ENCODE peak calls at places on chromosomes 3 and 15, in six cellular contexts. F, E, H, S, O and K are unnamed samples.

GRCh38 chr3:160564205-160564922 is 1.0 kb downstream of the KPNA4 start:
- DNase-seq in S (peak), E (no peak), O (peak), F (peak), H (no peak), K (peak)

GRCh38 chr3:65953301-65953812 is 85.4 kb downstream of the MAGI1 start:
- DNase-seq in F (no peak), E (no peak), H (peak), O (peak), S (peak), K (peak)

GRCh38 chr3:45806072-45806471 is 9.7 kb upstream of the SLC6A20 start:
- DNase-seq in O (no peak), S (no peak), F (no peak), H (no peak), E (no peak), K (no peak)

GRCh38 chr3:12798559-12799179 is 2.2 kb downstream of the CAND2 start:
- DNase-seq in E (no peak), F (no peak), O (peak), H (no peak), S (no peak), K (no peak)

GRCh38 chr3:8903191-8903590 is 60.1 kb downstream of the RAD18 start:
- DNase-seq in H (no peak), F (no peak), S (no peak), O (no peak), E (no peak), K (no peak)

GRCh38 chr3:129727707-129728106 is 121.2 kb upstream of the PLXND1 start:
- DNase-seq in F (no peak), E (no peak), H (no peak), O (no peak), S (peak), K (no peak)

GRCh38 chr15:40964634-40965033 is 11.4 kb downstream of the CHAC1 start:
- DNase-seq in E (no peak), F (no peak), H (no peak), S (no peak), O (no peak), K (no peak)

GRCh38 chr3:62153231-62153630 is 220.1 kb downstream of the FEZF2 start:
- DNase-seq in H (no peak), O (no peak), E (no peak), F (no peak), S (no peak), K (no peak)

GRCh38 chr15:70054366-70054765 is 43.4 kb downstream of the TLE3 start:
- DNase-seq in O (no peak), E (no peak), F (no peak), H (no peak), S (no peak), K (no peak)

GRCh38 chr15:59237119-59237853 is 30.6 kb downstream of the LDHAL6B start:
- DNase-seq in H (no peak), F (no peak), S (no peak), O (no peak), E (no peak), K (no peak)

GRCh38 chr15:92035961-92036360 is 182.5 kb downstream of the SLCO3A1 start:
- DNase-seq in H (no peak), O (no peak), S (no peak), E (no peak), F (no peak), K (no peak)

GRCh38 chr15:88073386-88073681 is 183.2 kb downstream of the NTRK3 start:
- DNase-seq in O (no peak), E (no peak), F (no peak), H (no peak), S (peak), K (no peak)
- H3K4me3 ChIP-seq in O (no peak), E (no peak), F (no peak), H (no peak), S (no peak), K (no peak)

DNA sequence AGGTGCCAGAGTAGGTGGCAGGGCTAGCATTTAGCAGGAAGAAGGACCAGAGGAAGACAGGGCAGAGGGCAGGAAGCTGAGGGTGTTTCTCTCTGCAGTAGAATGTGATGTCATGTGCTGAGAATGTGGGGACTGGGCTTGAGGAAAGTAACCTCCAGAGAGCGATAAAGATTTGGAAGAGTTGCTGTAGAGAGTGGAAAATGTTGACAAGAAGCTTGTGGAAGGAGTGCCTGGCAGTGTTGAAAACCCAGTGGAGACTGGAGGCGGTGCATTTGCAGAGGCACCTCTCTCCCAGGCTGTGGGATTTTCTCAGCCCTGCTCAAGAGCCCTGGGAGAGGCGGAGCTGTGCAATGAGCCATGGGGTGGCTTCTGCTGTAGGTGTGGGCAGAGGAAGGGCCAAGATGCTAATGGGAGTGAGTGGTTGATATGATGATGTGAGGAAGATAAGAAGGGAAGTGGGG is 54.8 kb downstream of the MESD start:
- DNase-seq in F (no peak), H (no peak), E (no peak), S (peak), O (no peak), K (no peak)
- H3K27ac ChIP-seq in F (no peak), H (no peak), E (no peak), S (no peak), O (no peak), K (no peak)

GRCh38 chr3:126850370-126851085 is 132.4 kb upstream of the PLXNA1 start:
- DNase-seq in O (peak), F (no peak), H (no peak), E (no peak), S (peak), K (peak)
- H3K4me3 ChIP-seq in O (no peak), F (no peak), H (no peak), E (no peak), S (no peak), K (no peak)

GRCh38 chr3:190265126-190265525 is 57.1 kb downstream of the CLDN1 start:
- DNase-seq in S (no peak), H (no peak), O (no peak), F (no peak), E (no peak), K (no peak)
- H3K27ac ChIP-seq in S (no peak), H (no peak), O (no peak), F (no peak), E (no peak), K (no peak)

DNA sequence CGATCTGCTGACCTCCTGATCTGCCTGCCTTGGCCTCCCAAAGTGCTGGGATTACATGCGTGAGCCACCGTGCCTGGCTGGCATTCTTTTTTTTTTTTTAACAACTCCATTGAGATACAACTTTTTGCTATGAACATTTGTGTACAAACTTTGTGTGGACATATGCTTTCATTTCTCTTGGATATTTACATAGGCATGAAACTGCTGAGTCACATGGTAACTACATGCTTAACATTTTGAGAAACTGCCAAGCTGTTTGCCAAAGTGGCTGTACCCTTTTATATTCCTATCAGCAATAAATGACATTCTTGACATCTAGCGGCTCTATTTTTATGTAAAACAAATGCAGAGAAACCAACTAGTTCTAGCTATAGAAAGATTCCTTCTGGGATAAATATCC is 8.7 kb upstream of the YEATS2 start:
- DNase-seq in F (no peak), E (no peak), S (no peak), O (no peak), H (no peak), K (peak)
- H3K4me3 ChIP-seq in F (no peak), E (no peak), S (no peak), O (no peak), H (no peak), K (no peak)

GRCh38 chr3:113240841-113241240 is 29.5 kb downstream of the BOC start:
- DNase-seq in S (peak), E (no peak), H (no peak), F (no peak), O (no peak), K (no peak)

GRCh38 chr3:113241292-113242033 is 30.1 kb downstream of the BOC start:
- DNase-seq in E (peak), O (no peak), S (peak), H (no peak), F (no peak), K (no peak)

GRCh38 chr3:113243846-113244245 is 32.5 kb downstream of the BOC start:
- DNase-seq in S (peak), F (no peak), H (no peak), E (no peak), O (no peak), K (no peak)

GRCh38 chr3:113243071-113243470 is 31.7 kb downstream of the BOC start:
- DNase-seq in F (no peak), E (no peak), H (no peak), S (peak), O (no peak), K (no peak)

GRCh38 chr3:113242091-113242581 is 30.8 kb downstream of the BOC start:
- DNase-seq in O (no peak), S (peak), H (no peak), F (no peak), E (peak), K (no peak)
- H3K27ac ChIP-seq in O (no peak), S (no peak), H (no peak), F (no peak), E (peak), K (no peak)

DNA sequence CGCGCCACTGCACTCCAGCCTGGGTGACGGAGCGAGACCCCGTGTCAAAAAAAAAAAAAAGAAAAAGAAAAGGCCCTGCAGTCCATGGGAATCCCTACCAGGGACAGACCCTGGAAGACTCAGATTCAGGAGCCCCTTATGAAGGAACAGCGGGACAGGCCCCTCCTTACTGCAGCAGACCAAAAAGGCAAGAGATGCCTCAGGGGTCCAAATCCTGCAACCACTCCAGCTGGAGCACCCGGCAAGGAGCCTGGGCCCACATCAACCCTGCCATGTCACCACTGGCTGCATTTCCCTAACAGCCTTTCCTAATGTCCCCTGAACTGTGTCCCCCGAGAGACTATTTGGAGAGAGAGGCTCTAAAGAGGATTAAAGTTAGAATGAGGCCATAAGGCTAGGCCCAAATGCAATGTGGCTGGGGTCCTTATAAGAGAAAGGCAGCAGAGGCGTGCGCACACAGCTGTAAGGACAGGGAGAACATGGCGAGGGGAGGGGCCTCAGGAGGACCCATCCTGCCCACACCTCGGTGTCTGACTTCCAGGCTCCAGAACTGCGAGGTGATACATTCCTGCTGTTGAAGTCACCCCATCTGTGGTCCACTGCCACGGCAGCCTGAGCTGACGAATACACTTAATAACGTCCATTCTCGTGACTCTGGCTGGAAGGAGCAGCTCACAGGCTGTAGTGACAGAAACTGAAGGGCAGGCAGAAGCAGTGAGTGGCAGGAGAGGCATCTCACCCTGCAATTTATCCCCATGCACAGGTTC is 78.1 kb downstream of the ATP10A start:
- DNase-seq in F (no peak), H (no peak), O (no peak), S (peak), E (no peak), K (no peak)
- H3K4me3 ChIP-seq in F (no peak), H (no peak), O (no peak), S (no peak), E (no peak), K (no peak)

DNA sequence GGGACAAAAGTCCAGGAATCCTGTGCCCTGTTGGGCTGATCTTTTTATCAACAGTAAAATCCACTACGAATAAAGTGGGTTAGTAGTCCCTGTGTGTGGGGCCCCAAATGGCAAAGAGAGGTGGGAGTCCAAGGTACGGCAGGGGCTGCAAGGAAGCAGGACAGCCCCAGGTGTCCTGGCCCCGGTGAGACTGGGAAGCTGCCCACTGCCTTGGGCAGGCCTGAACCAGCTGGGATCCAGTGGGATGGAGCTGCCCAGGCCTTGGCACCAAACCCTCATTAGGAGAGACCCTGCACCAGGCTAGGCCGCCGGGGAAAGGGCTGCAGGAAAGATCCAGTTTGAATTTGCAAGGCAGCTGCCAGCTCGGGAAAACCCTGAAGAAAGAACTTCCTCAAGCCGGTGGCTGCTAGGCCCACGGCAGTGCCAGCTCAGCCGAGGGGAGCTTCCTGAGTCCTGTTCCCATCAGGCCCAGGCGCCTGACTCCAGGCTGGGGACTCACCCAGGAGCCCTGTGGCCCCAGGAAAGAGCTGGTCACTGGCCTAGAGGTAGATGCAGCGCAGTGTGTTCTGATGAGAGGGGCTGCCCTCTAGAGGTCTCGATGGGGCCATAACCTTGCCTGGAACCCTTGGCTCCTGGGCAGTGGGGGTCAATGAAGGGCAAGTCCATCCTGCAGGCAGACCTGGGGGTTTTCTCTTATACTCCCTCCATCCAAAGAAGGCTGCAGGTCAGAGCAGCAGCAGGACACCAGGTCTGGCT is 14.4 kb upstream of the GNAI2 start:
- DNase-seq in O (no peak), E (no peak), F (no peak), H (no peak), S (peak), K (peak)
- H3K27ac ChIP-seq in O (no peak), E (no peak), F (no peak), H (no peak), S (no peak), K (no peak)

DNA sequence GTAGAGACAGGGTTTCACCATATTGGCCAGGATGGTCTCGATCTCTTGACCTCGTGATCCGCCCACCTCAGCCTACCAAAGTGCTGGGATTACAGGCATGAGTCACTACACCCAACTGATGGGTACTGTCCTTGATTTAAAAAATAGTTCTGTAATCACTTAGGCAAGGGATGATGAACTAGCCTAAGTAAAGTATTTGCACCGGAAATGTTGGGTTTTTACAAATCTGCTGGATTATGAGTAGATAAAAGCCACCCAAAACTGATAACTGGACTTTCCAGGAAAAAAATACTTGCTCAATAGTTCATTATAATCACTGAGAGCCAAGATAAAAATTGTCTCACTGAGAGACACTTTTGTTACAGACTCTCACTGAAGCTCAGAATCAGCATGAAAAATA is 218.0 kb downstream of the WNT5A start:
- DNase-seq in O (no peak), F (no peak), H (no peak), E (no peak), S (no peak), K (no peak)
- H3K4me3 ChIP-seq in O (no peak), F (no peak), H (no peak), E (no peak), S (no peak), K (no peak)